ENCODE peak calls at places on chromosomes 13 and 19, in seven cellular contexts. One of them, this sample, is unnamed.

GRCh38 chr19:9306443-9306842 is 3.2 kb downstream of the ZNF699 start:
- DNase-seq in CD8-positive, alpha-beta T cell: no peak
- DNase-seq in COR-L47: no peak
- DNase-seq in cardiac fibroblast: peak; percentile 10
- DNase-seq in brain microvascular endothelial cell: peak; percentile 72
- DNase-seq in A549: no peak
- DNase-seq in skeletal muscle cell: peak; percentile 25
- DNase-seq in this sample: no peak

GRCh38 chr19:41688098-41688497 is at the start of gene CEACAM7:
- DNase-seq in CD8-positive, alpha-beta T cell: no peak
- DNase-seq in COR-L47: no peak
- DNase-seq in cardiac fibroblast: no peak
- DNase-seq in brain microvascular endothelial cell: no peak
- DNase-seq in A549: no peak
- DNase-seq in skeletal muscle cell: no peak
- DNase-seq in this sample: no peak

GRCh38 chr19:2494084-2494446 is 18.1 kb downstream of the GADD45B start:
- DNase-seq in CD8-positive, alpha-beta T cell: no peak
- DNase-seq in COR-L47: no peak
- DNase-seq in cardiac fibroblast: peak; percentile 58
- DNase-seq in brain microvascular endothelial cell: peak; percentile 53
- DNase-seq in A549: no peak
- DNase-seq in skeletal muscle cell: peak; percentile 66
- DNase-seq in this sample: no peak

GRCh38 chr13:66397133-66397532 is 833.0 kb downstream of the PCDH9 start:
- DNase-seq in CD8-positive, alpha-beta T cell: no peak
- DNase-seq in COR-L47: no peak
- DNase-seq in cardiac fibroblast: no peak
- DNase-seq in brain microvascular endothelial cell: no peak
- DNase-seq in A549: no peak
- DNase-seq in skeletal muscle cell: no peak
- DNase-seq in this sample: no peak

GRCh38 chr19:44003461-44004134 is 841 bp downstream of the ZNF230 start:
- DNase-seq in CD8-positive, alpha-beta T cell: no peak
- DNase-seq in COR-L47: peak; percentile 1
- DNase-seq in cardiac fibroblast: peak; percentile 14
- DNase-seq in brain microvascular endothelial cell: no peak
- DNase-seq in A549: peak; percentile 37
- DNase-seq in skeletal muscle cell: no peak
- DNase-seq in this sample: no peak

GRCh38 chr19:7830823-7831222 is 805 bp downstream of the EVI5L start:
- DNase-seq in CD8-positive, alpha-beta T cell: no peak
- DNase-seq in COR-L47: no peak
- DNase-seq in cardiac fibroblast: no peak
- DNase-seq in brain microvascular endothelial cell: no peak
- DNase-seq in A549: no peak
- DNase-seq in skeletal muscle cell: no peak
- DNase-seq in this sample: no peak

GRCh38 chr13:20654156-20654555 is 49.3 kb upstream of the IL17D start:
- DNase-seq in CD8-positive, alpha-beta T cell: no peak
- DNase-seq in COR-L47: no peak
- DNase-seq in cardiac fibroblast: peak; percentile 23
- DNase-seq in brain microvascular endothelial cell: peak; percentile 61
- DNase-seq in A549: no peak
- DNase-seq in skeletal muscle cell: no peak
- DNase-seq in this sample: no peak

GRCh38 chr13:108044929-108045328 is 170.4 kb downstream of the LIG4 start:
- DNase-seq in CD8-positive, alpha-beta T cell: no peak
- DNase-seq in COR-L47: peak; percentile 61
- DNase-seq in cardiac fibroblast: no peak
- DNase-seq in brain microvascular endothelial cell: no peak
- DNase-seq in A549: no peak
- DNase-seq in skeletal muscle cell: no peak
- DNase-seq in this sample: no peak

GRCh38 chr19:42201489-42202289 is 15.8 kb downstream of the DEDD2 start:
- DNase-seq in CD8-positive, alpha-beta T cell: no peak
- DNase-seq in COR-L47: no peak
- DNase-seq in cardiac fibroblast: no peak
- DNase-seq in brain microvascular endothelial cell: no peak
- DNase-seq in A549: no peak
- DNase-seq in skeletal muscle cell: no peak
- DNase-seq in this sample: peak; percentile 89

GRCh38 chr19:49847731-49848696 is 2.9 kb upstream of the PTOV1 start:
- DNase-seq in CD8-positive, alpha-beta T cell: no peak
- DNase-seq in COR-L47: no peak
- DNase-seq in cardiac fibroblast: peak; percentile 85
- DNase-seq in brain microvascular endothelial cell: peak; percentile 81
- DNase-seq in A549: no peak
- DNase-seq in skeletal muscle cell: peak; percentile 61
- DNase-seq in this sample: no peak

GRCh38 chr19:55585658-55586339 is 5.2 kb upstream of the ZNF579 start:
- DNase-seq in CD8-positive, alpha-beta T cell: no peak
- DNase-seq in COR-L47: peak; percentile 43
- DNase-seq in cardiac fibroblast: peak; percentile 90
- DNase-seq in brain microvascular endothelial cell: peak; percentile 71
- DNase-seq in A549: no peak
- DNase-seq in skeletal muscle cell: peak; percentile 63
- DNase-seq in this sample: peak; percentile 44

GRCh38 chr19:2391118-2391725 is 31.2 kb downstream of the TMPRSS9 start:
- DNase-seq in CD8-positive, alpha-beta T cell: peak; percentile 20
- DNase-seq in COR-L47: peak; percentile 57
- DNase-seq in cardiac fibroblast: peak; percentile 82
- DNase-seq in brain microvascular endothelial cell: peak; percentile 58
- DNase-seq in A549: peak; percentile 39
- DNase-seq in skeletal muscle cell: peak; percentile 27
- DNase-seq in this sample: peak; percentile 53

GRCh38 chr19:6677924-6678689 is 8.1 kb upstream of the TNFSF14 start:
- DNase-seq in CD8-positive, alpha-beta T cell: peak; percentile 37
- DNase-seq in COR-L47: no peak
- DNase-seq in cardiac fibroblast: peak; percentile 48
- DNase-seq in brain microvascular endothelial cell: no peak
- DNase-seq in A549: no peak
- DNase-seq in skeletal muscle cell: no peak
- DNase-seq in this sample: no peak

GRCh38 chr13:72125561-72125960 is 258.6 kb upstream of the DACH1 start:
- DNase-seq in CD8-positive, alpha-beta T cell: no peak
- DNase-seq in COR-L47: no peak
- DNase-seq in cardiac fibroblast: no peak
- DNase-seq in brain microvascular endothelial cell: peak; percentile 76
- DNase-seq in A549: no peak
- DNase-seq in skeletal muscle cell: peak; percentile 41
- DNase-seq in this sample: no peak

GRCh38 chr13:77878186-77878585 is 40.4 kb downstream of the EDNRB start:
- DNase-seq in CD8-positive, alpha-beta T cell: no peak
- DNase-seq in COR-L47: no peak
- DNase-seq in cardiac fibroblast: no peak
- DNase-seq in brain microvascular endothelial cell: no peak
- DNase-seq in A549: no peak
- DNase-seq in skeletal muscle cell: no peak
- DNase-seq in this sample: no peak

GRCh38 chr13:112137144-112137543 is 70.2 kb downstream of the SOX1 start:
- DNase-seq in CD8-positive, alpha-beta T cell: no peak
- DNase-seq in COR-L47: no peak
- DNase-seq in cardiac fibroblast: no peak
- DNase-seq in brain microvascular endothelial cell: no peak
- DNase-seq in A549: no peak
- DNase-seq in skeletal muscle cell: no peak
- DNase-seq in this sample: no peak

GRCh38 chr13:101521371-101521770 is 68.9 kb downstream of the ITGBL1 start:
- DNase-seq in CD8-positive, alpha-beta T cell: no peak
- DNase-seq in COR-L47: no peak
- DNase-seq in cardiac fibroblast: no peak
- DNase-seq in brain microvascular endothelial cell: no peak
- DNase-seq in A549: no peak
- DNase-seq in skeletal muscle cell: no peak
- DNase-seq in this sample: no peak

GRCh38 chr19:46453661-46454060 is 17.7 kb downstream of the PNMA8A start:
- DNase-seq in CD8-positive, alpha-beta T cell: no peak
- DNase-seq in COR-L47: no peak
- DNase-seq in cardiac fibroblast: no peak
- DNase-seq in brain microvascular endothelial cell: no peak
- DNase-seq in A549: no peak
- DNase-seq in skeletal muscle cell: no peak
- DNase-seq in this sample: no peak

GRCh38 chr19:6743714-6744380 is 4.4 kb downstream of the TRIP10 start:
- DNase-seq in CD8-positive, alpha-beta T cell: no peak
- DNase-seq in COR-L47: no peak
- DNase-seq in cardiac fibroblast: no peak
- DNase-seq in brain microvascular endothelial cell: no peak
- DNase-seq in A549: no peak
- DNase-seq in skeletal muscle cell: no peak
- DNase-seq in this sample: no peak

GRCh38 chr19:42281175-42282035 is 12.4 kb downstream of the CIC start:
- DNase-seq in CD8-positive, alpha-beta T cell: no peak
- DNase-seq in COR-L47: peak; percentile 96
- DNase-seq in cardiac fibroblast: peak; percentile 70
- DNase-seq in brain microvascular endothelial cell: no peak
- DNase-seq in A549: peak; percentile 66
- DNase-seq in skeletal muscle cell: no peak
- DNase-seq in this sample: no peak

GRCh38 chr13:55440465-55441085 is 1700.1 kb upstream of the PRR20A start:
- DNase-seq in CD8-positive, alpha-beta T cell: no peak
- DNase-seq in COR-L47: no peak
- DNase-seq in cardiac fibroblast: no peak
- DNase-seq in brain microvascular endothelial cell: no peak
- DNase-seq in A549: no peak
- DNase-seq in skeletal muscle cell: no peak
- DNase-seq in this sample: no peak

GRCh38 chr19:47215581-47215980 is 15.4 kb downstream of the BBC3 start:
- DNase-seq in CD8-positive, alpha-beta T cell: no peak
- DNase-seq in COR-L47: no peak
- DNase-seq in cardiac fibroblast: no peak
- DNase-seq in brain microvascular endothelial cell: no peak
- DNase-seq in A549: no peak
- DNase-seq in skeletal muscle cell: no peak
- DNase-seq in this sample: no peak

GRCh38 chr13:80033286-80033685 is 307.6 kb downstream of the SPRY2 start:
- DNase-seq in CD8-positive, alpha-beta T cell: no peak
- DNase-seq in COR-L47: no peak
- DNase-seq in cardiac fibroblast: no peak
- DNase-seq in brain microvascular endothelial cell: no peak
- DNase-seq in A549: no peak
- DNase-seq in skeletal muscle cell: no peak
- DNase-seq in this sample: no peak

GRCh38 chr13:40149611-40150283 is 494.3 kb downstream of the COG6 start:
- DNase-seq in CD8-positive, alpha-beta T cell: no peak
- DNase-seq in COR-L47: no peak
- DNase-seq in cardiac fibroblast: peak; percentile 95
- DNase-seq in brain microvascular endothelial cell: peak; percentile 86
- DNase-seq in A549: peak; percentile 7
- DNase-seq in skeletal muscle cell: peak; percentile 75
- DNase-seq in this sample: no peak

GRCh38 chr19:14516048-14516534 is 2.1 kb downstream of the DNAJB1 start:
- DNase-seq in CD8-positive, alpha-beta T cell: no peak
- DNase-seq in COR-L47: no peak
- DNase-seq in cardiac fibroblast: no peak
- DNase-seq in brain microvascular endothelial cell: no peak
- DNase-seq in A549: no peak
- DNase-seq in skeletal muscle cell: no peak
- DNase-seq in this sample: no peak

GRCh38 chr19:35044317-35045117 is 3.0 kb downstream of the HPN start:
- DNase-seq in CD8-positive, alpha-beta T cell: peak; percentile 45
- DNase-seq in COR-L47: peak; percentile 12
- DNase-seq in cardiac fibroblast: peak; percentile 66
- DNase-seq in brain microvascular endothelial cell: no peak
- DNase-seq in A549: peak; percentile 95
- DNase-seq in skeletal muscle cell: no peak
- DNase-seq in this sample: peak; percentile 37

GRCh38 chr19:35843676-35844481 is 8.4 kb downstream of the NPHS1 start:
- DNase-seq in CD8-positive, alpha-beta T cell: no peak
- DNase-seq in COR-L47: no peak
- DNase-seq in cardiac fibroblast: peak; percentile 12
- DNase-seq in brain microvascular endothelial cell: no peak
- DNase-seq in A549: peak; percentile 93
- DNase-seq in skeletal muscle cell: no peak
- DNase-seq in this sample: no peak

GRCh38 chr19:16447015-16447384 is 24.8 kb downstream of the EPS15L1 start:
- DNase-seq in CD8-positive, alpha-beta T cell: peak; percentile 38
- DNase-seq in COR-L47: no peak
- DNase-seq in cardiac fibroblast: peak; percentile 96
- DNase-seq in brain microvascular endothelial cell: peak; percentile 91
- DNase-seq in A549: no peak
- DNase-seq in skeletal muscle cell: peak; percentile 77
- DNase-seq in this sample: peak; percentile 56

GRCh38 chr19:49677232-49677881 is at the start of gene PRMT1:
- DNase-seq in CD8-positive, alpha-beta T cell: peak; percentile 40
- DNase-seq in COR-L47: peak; percentile 65
- DNase-seq in cardiac fibroblast: no peak
- DNase-seq in brain microvascular endothelial cell: no peak
- DNase-seq in A549: no peak
- DNase-seq in skeletal muscle cell: no peak
- DNase-seq in this sample: peak; percentile 64

GRCh38 chr13:99501952-99502310 is 659 bp downstream of the TM9SF2 start:
- DNase-seq in CD8-positive, alpha-beta T cell: no peak
- DNase-seq in COR-L47: no peak
- DNase-seq in cardiac fibroblast: peak; percentile 29
- DNase-seq in brain microvascular endothelial cell: peak; percentile 5
- DNase-seq in A549: no peak
- DNase-seq in skeletal muscle cell: no peak
- DNase-seq in this sample: no peak

GRCh38 chr13:40518481-40518882 is 148.0 kb downstream of the FOXO1 start:
- DNase-seq in CD8-positive, alpha-beta T cell: no peak
- DNase-seq in COR-L47: no peak
- DNase-seq in cardiac fibroblast: no peak
- DNase-seq in brain microvascular endothelial cell: no peak
- DNase-seq in A549: no peak
- DNase-seq in skeletal muscle cell: no peak
- DNase-seq in this sample: no peak

GRCh38 chr13:25901460-25902376 is 150.1 kb downstream of the SHISA2 start:
- DNase-seq in CD8-positive, alpha-beta T cell: peak; percentile 6
- DNase-seq in COR-L47: no peak
- DNase-seq in cardiac fibroblast: peak; percentile 83
- DNase-seq in brain microvascular endothelial cell: peak; percentile 97
- DNase-seq in A549: no peak
- DNase-seq in skeletal muscle cell: peak; percentile 77
- DNase-seq in this sample: peak; percentile 23

GRCh38 chr19:16051254-16052025 is 24.9 kb upstream of the TPM4 start:
- DNase-seq in CD8-positive, alpha-beta T cell: peak; percentile 17
- DNase-seq in COR-L47: no peak
- DNase-seq in cardiac fibroblast: peak; percentile 42
- DNase-seq in brain microvascular endothelial cell: no peak
- DNase-seq in A549: no peak
- DNase-seq in skeletal muscle cell: no peak
- DNase-seq in this sample: peak; percentile 29

GRCh38 chr13:50153888-50154287 is 138.6 kb downstream of the KCNRG start:
- DNase-seq in CD8-positive, alpha-beta T cell: no peak
- DNase-seq in COR-L47: no peak
- DNase-seq in cardiac fibroblast: no peak
- DNase-seq in brain microvascular endothelial cell: no peak
- DNase-seq in A549: no peak
- DNase-seq in skeletal muscle cell: no peak
- DNase-seq in this sample: no peak

GRCh38 chr13:95298971-95299627 is 2.2 kb downstream of the ABCC4 start:
- DNase-seq in CD8-positive, alpha-beta T cell: no peak
- DNase-seq in COR-L47: no peak
- DNase-seq in cardiac fibroblast: peak; percentile 72
- DNase-seq in brain microvascular endothelial cell: peak; percentile 40
- DNase-seq in A549: no peak
- DNase-seq in skeletal muscle cell: peak; percentile 68
- DNase-seq in this sample: no peak

GRCh38 chr19:33684550-33685303 is 63.0 kb downstream of the CHST8 start:
- DNase-seq in CD8-positive, alpha-beta T cell: no peak
- DNase-seq in COR-L47: no peak
- DNase-seq in cardiac fibroblast: no peak
- DNase-seq in brain microvascular endothelial cell: no peak
- DNase-seq in A549: no peak
- DNase-seq in skeletal muscle cell: no peak
- DNase-seq in this sample: no peak

GRCh38 chr13:77028202-77028601 is 1.2 kb upstream of the FBXL3 start:
- DNase-seq in CD8-positive, alpha-beta T cell: no peak
- DNase-seq in COR-L47: no peak
- DNase-seq in cardiac fibroblast: peak; percentile 36
- DNase-seq in brain microvascular endothelial cell: peak; percentile 44
- DNase-seq in A549: no peak
- DNase-seq in skeletal muscle cell: no peak
- DNase-seq in this sample: no peak